ENCODE peak calls at places on chromosome 12, in ten cellular contexts. G is nephron progenitor cell, I is Peyer's patch, V is stomach, C is AG09319, E is cardiac muscle cell, X is WERI-Rb-1, D is kidney, N is psoas muscle, T is brain microvascular endothelial cell. A is an unnamed sample.

GRCh38 chr12:6267007-6267721 is 43.3 kb upstream of the PLEKHG6 start:
- DNase-seq in G (no peak), I (no peak), V (no peak), C (no peak), E (no peak), X (no peak), D (peak; percentile 79), N (no peak), T (peak; percentile 10), A (no peak)

GRCh38 chr12:5577741-5578140 is 145.8 kb downstream of the NTF3 start:
- DNase-seq in G (no peak), I (no peak), V (no peak), C (no peak), E (peak; percentile 64), X (no peak), D (no peak), N (no peak), T (no peak), A (no peak)

GRCh38 chr12:4027412-4027811 is 154.2 kb upstream of the PARP11 start:
- DNase-seq in G (no peak), I (peak; percentile 66), V (no peak), C (no peak), E (no peak), X (no peak), D (peak; percentile 77), N (no peak), T (no peak), A (no peak)

GRCh38 chr12:3511760-3512159 is 20.8 kb downstream of the PRMT8 start:
- DNase-seq in G (no peak), I (no peak), V (no peak), C (no peak), E (no peak), X (no peak), D (no peak), N (no peak), T (no peak), A (no peak)

GRCh38 chr12:102197789-102198188 is at the start of gene PMCH:
- DNase-seq in G (no peak), I (no peak), V (no peak), C (no peak), E (no peak), X (no peak), D (no peak), N (no peak), T (no peak), A (no peak)

GRCh38 chr12:67068204-67068731 is 200.9 kb upstream of the CAND1 start:
- DNase-seq in G (peak; percentile 46), I (no peak), V (no peak), C (no peak), E (peak; percentile 45), X (peak; percentile 26), D (peak; percentile 57), N (no peak), T (no peak), A (no peak)

GRCh38 chr12:52515927-52516831 is 4.0 kb downstream of the KRT5 start:
- DNase-seq in G (no peak), I (peak; percentile 25), V (no peak), C (no peak), E (no peak), X (no peak), D (no peak), N (no peak), T (no peak), A (peak; percentile 2)

GRCh38 chr12:104457746-104458644 is 1.2 kb downstream of the CHST11 start:
- DNase-seq in G (peak; percentile 44), I (peak; percentile 74), V (peak; percentile 41), C (no peak), E (peak; percentile 53), X (no peak), D (peak; percentile 79), N (peak; percentile 60), T (no peak), A (peak; percentile 19)

GRCh38 chr12:64240781-64241180 is 18.7 kb upstream of the KICS2 start:
- DNase-seq in G (no peak), I (no peak), V (no peak), C (no peak), E (no peak), X (no peak), D (no peak), N (no peak), T (no peak), A (no peak)

GRCh38 chr12:29043069-29043468 is 106.0 kb upstream of the FAR2 start:
- DNase-seq in G (no peak), I (no peak), V (no peak), C (peak; percentile 34), E (no peak), X (no peak), D (no peak), N (no peak), T (no peak), A (no peak)

GRCh38 chr12:90729741-90730140 is 225.2 kb downstream of the CCER1 start:
- DNase-seq in G (no peak), I (no peak), V (no peak), C (no peak), E (no peak), X (no peak), D (no peak), N (no peak), T (peak; percentile 62), A (no peak)

GRCh38 chr12:4277856-4278581 is 4.5 kb downstream of the CCND2 start:
- DNase-seq in G (no peak), I (no peak), V (no peak), C (no peak), E (no peak), X (no peak), D (no peak), N (no peak), T (no peak), A (no peak)

GRCh38 chr12:27024291-27024690 is 1.9 kb downstream of the MED21 start:
- DNase-seq in G (no peak), I (no peak), V (no peak), C (no peak), E (no peak), X (no peak), D (no peak), N (no peak), T (no peak), A (no peak)

GRCh38 chr12:96335270-96335669 is 65.0 kb downstream of the CDK17 start:
- DNase-seq in G (no peak), I (no peak), V (no peak), C (no peak), E (no peak), X (no peak), D (no peak), N (no peak), T (no peak), A (no peak)

GRCh38 chr12:98401427-98401826 is 114.0 kb upstream of the TMPO start:
- DNase-seq in G (peak; percentile 20), I (no peak), V (no peak), C (no peak), E (peak; percentile 44), X (no peak), D (peak; percentile 75), N (no peak), T (no peak), A (no peak)

GRCh38 chr12:53538209-53538689 is 31.0 kb upstream of the NPFF start:
- DNase-seq in G (no peak), I (peak; percentile 62), V (no peak), C (peak; percentile 41), E (no peak), X (no peak), D (no peak), N (no peak), T (no peak), A (no peak)

GRCh38 chr12:62123721-62124203 is 136.4 kb upstream of the USP15 start:
- DNase-seq in G (peak; percentile 59), I (no peak), V (peak; percentile 31), C (peak; percentile 12), E (peak; percentile 59), X (peak; percentile 53), D (no peak), N (no peak), T (peak; percentile 46), A (peak; percentile 23)

GRCh38 chr12:127115468-127116035 is 1151.4 kb upstream of the TMEM132C start:
- DNase-seq in G (no peak), I (no peak), V (no peak), C (no peak), E (no peak), X (no peak), D (no peak), N (no peak), T (no peak), A (no peak)

GRCh38 chr12:50111417-50111692 is 681 bp upstream of the COX14 start:
- DNase-seq in G (no peak), I (no peak), V (no peak), C (no peak), E (no peak), X (no peak), D (no peak), N (no peak), T (no peak), A (no peak)
- TF ChIP-seq CTCF in G (no peak), I (no peak), V (no peak), C (no peak), E (no peak), X (no peak), D (no peak), N (no peak), T (no peak), A (no peak)

GRCh38 chr12:19643635-19644034 is 204.3 kb downstream of the AEBP2 start:
- DNase-seq in G (no peak), I (no peak), V (no peak), C (peak; percentile 11), E (peak; percentile 51), X (peak; percentile 68), D (no peak), N (no peak), T (peak; percentile 37), A (no peak)
- TF ChIP-seq CTCF in G (peak; percentile 25), I (peak; percentile 18), V (peak; percentile 34), C (peak; percentile 76), E (peak; percentile 80), X (peak; percentile 59), D (peak; percentile 54), N (peak; percentile 39), T (peak; percentile 72), A (peak; percentile 64)

DNA sequence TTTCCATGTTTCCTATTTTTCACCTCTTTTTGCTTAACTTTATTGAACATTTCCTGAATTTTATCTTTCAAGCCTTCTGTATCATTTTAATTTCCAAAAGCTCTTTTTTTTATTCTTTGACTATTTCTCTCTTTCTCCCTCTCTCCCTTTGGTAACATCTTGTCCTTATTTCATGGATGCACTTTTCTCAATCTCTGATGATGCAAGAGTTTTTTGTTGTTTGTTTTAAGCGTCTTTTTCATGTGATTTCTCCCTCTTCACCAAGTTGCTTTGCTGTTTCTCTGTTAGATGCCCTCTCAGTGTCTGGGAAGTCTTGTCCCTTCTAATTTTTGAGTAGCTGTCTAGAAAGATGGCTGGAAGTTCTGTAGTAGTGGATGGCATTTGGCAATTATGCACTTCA is 62.6 kb downstream of the ANO6 start:
- DNase-seq in G (no peak), I (no peak), V (no peak), C (no peak), E (no peak), X (no peak), D (no peak), N (no peak), T (no peak), A (no peak)
- TF ChIP-seq CTCF in G (no peak), I (no peak), V (no peak), C (no peak), E (no peak), X (no peak), D (no peak), N (no peak), T (no peak), A (no peak)

DNA sequence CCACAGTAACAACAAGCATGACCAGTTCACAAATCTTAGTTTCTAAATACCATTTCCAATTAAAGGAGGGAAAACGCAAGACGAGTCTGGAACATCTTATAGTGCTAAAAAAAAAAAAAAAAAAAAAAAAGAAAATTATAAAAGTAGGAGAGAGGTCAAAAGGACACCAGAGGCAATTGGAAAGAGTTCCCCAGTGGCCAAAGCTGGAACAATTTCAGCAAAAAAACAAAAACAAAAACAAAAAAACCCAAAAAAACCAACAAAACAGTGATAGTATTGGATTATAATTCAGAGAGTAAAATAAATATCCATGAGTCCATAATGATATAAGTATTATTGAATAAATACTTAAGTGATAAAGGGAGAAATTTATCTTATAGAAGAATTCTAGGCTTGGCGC is 10.3 kb upstream of the NAP1L1 start:
- DNase-seq in G (no peak), I (no peak), V (no peak), C (no peak), E (no peak), X (no peak), D (no peak), N (no peak), T (no peak), A (no peak)
- TF ChIP-seq CTCF in G (no peak), I (no peak), V (no peak), C (no peak), E (no peak), X (no peak), D (no peak), N (no peak), T (no peak), A (peak; percentile 21)